ENCODE peak calls at places on chromosomes 4 and X, in five cellular contexts. One of them, this sample, is unnamed.

GRCh38 chrX:47145408-47146120 is 543 bp downstream of the RBM10 start:
- DNase-seq in Peyer's patch: peak
- DNase-seq in BJ: no peak
- DNase-seq in right lobe of liver: no peak
- DNase-seq in epithelial cell of proximal tubule: no peak
- DNase-seq in this sample: no peak

GRCh38 chr4:72846280-72847111 is 223.0 kb downstream of the COX18 start:
- DNase-seq in Peyer's patch: no peak
- DNase-seq in BJ: no peak
- DNase-seq in right lobe of liver: no peak
- DNase-seq in epithelial cell of proximal tubule: no peak
- DNase-seq in this sample: no peak

GRCh38 chr4:1172228-1172851 is at the start of gene SPON2:
- DNase-seq in Peyer's patch: no peak
- DNase-seq in BJ: no peak
- DNase-seq in right lobe of liver: peak
- DNase-seq in epithelial cell of proximal tubule: no peak
- DNase-seq in this sample: no peak

GRCh38 chrX:150690126-150690525 is 3.1 kb upstream of the MTMR1 start:
- DNase-seq in Peyer's patch: no peak
- DNase-seq in BJ: peak
- DNase-seq in right lobe of liver: no peak
- DNase-seq in epithelial cell of proximal tubule: no peak
- DNase-seq in this sample: no peak

GRCh38 chrX:54423161-54423888 is 16.9 kb upstream of the TSR2 start:
- DNase-seq in Peyer's patch: no peak
- DNase-seq in BJ: no peak
- DNase-seq in right lobe of liver: no peak
- DNase-seq in epithelial cell of proximal tubule: no peak
- DNase-seq in this sample: no peak

GRCh38 chrX:119734897-119735339 is 23.5 kb upstream of the SOWAHD start:
- DNase-seq in Peyer's patch: no peak
- DNase-seq in BJ: no peak
- DNase-seq in right lobe of liver: peak
- DNase-seq in epithelial cell of proximal tubule: no peak
- DNase-seq in this sample: no peak

GRCh38 chr4:152479428-152480026 is 56.4 kb downstream of the FBXW7 start:
- DNase-seq in Peyer's patch: no peak
- DNase-seq in BJ: no peak
- DNase-seq in right lobe of liver: no peak
- DNase-seq in epithelial cell of proximal tubule: no peak
- DNase-seq in this sample: no peak

GRCh38 chrX:71536285-71536684 is 3.4 kb downstream of the OGT start:
- DNase-seq in Peyer's patch: no peak
- DNase-seq in BJ: no peak
- DNase-seq in right lobe of liver: no peak
- DNase-seq in epithelial cell of proximal tubule: no peak
- DNase-seq in this sample: no peak

GRCh38 chr4:40923326-40924095 is 173.8 kb downstream of the NSUN7 start:
- DNase-seq in Peyer's patch: no peak
- DNase-seq in BJ: no peak
- DNase-seq in right lobe of liver: no peak
- DNase-seq in epithelial cell of proximal tubule: no peak
- DNase-seq in this sample: no peak

GRCh38 chrX:106780259-106780658 is 22.2 kb upstream of the TBC1D8B start:
- DNase-seq in Peyer's patch: no peak
- DNase-seq in BJ: no peak
- DNase-seq in right lobe of liver: no peak
- DNase-seq in epithelial cell of proximal tubule: peak
- DNase-seq in this sample: no peak

GRCh38 chrX:42697544-42697943 is 80.4 kb downstream of the PPP1R2C start:
- DNase-seq in Peyer's patch: no peak
- DNase-seq in BJ: no peak
- DNase-seq in right lobe of liver: no peak
- DNase-seq in epithelial cell of proximal tubule: no peak
- DNase-seq in this sample: no peak

GRCh38 chr4:120155287-120155686 is 88.6 kb upstream of the MAD2L1 start:
- DNase-seq in Peyer's patch: no peak
- DNase-seq in BJ: no peak
- DNase-seq in right lobe of liver: no peak
- DNase-seq in epithelial cell of proximal tubule: no peak
- DNase-seq in this sample: no peak

GRCh38 chrX:12118134-12118533 is 20.1 kb upstream of the FRMPD4 start:
- DNase-seq in Peyer's patch: no peak
- DNase-seq in BJ: peak
- DNase-seq in right lobe of liver: no peak
- DNase-seq in epithelial cell of proximal tubule: no peak
- DNase-seq in this sample: no peak

GRCh38 chr4:100633269-100633668 is 115.4 kb upstream of the EMCN start:
- DNase-seq in Peyer's patch: no peak
- DNase-seq in BJ: no peak
- DNase-seq in right lobe of liver: no peak
- DNase-seq in epithelial cell of proximal tubule: no peak
- DNase-seq in this sample: no peak

GRCh38 chr4:98780111-98780549 is 121.7 kb upstream of the TSPAN5 start:
- DNase-seq in Peyer's patch: no peak
- DNase-seq in BJ: no peak
- DNase-seq in right lobe of liver: no peak
- DNase-seq in epithelial cell of proximal tubule: no peak
- DNase-seq in this sample: no peak

GRCh38 chrX:140799216-140799615 is 89.7 kb downstream of the LINC00632 start:
- DNase-seq in Peyer's patch: no peak
- DNase-seq in BJ: no peak
- DNase-seq in right lobe of liver: no peak
- DNase-seq in epithelial cell of proximal tubule: no peak
- DNase-seq in this sample: no peak

GRCh38 chr4:2402053-2402452 is 16.4 kb downstream of the ZFYVE28 start:
- DNase-seq in Peyer's patch: no peak
- DNase-seq in BJ: no peak
- DNase-seq in right lobe of liver: peak
- DNase-seq in epithelial cell of proximal tubule: no peak
- DNase-seq in this sample: no peak

GRCh38 chr4:77156533-77156911 is 485 bp upstream of the CCNG2 start:
- DNase-seq in Peyer's patch: peak
- DNase-seq in BJ: peak
- DNase-seq in right lobe of liver: peak
- DNase-seq in epithelial cell of proximal tubule: peak
- DNase-seq in this sample: peak

DNA sequence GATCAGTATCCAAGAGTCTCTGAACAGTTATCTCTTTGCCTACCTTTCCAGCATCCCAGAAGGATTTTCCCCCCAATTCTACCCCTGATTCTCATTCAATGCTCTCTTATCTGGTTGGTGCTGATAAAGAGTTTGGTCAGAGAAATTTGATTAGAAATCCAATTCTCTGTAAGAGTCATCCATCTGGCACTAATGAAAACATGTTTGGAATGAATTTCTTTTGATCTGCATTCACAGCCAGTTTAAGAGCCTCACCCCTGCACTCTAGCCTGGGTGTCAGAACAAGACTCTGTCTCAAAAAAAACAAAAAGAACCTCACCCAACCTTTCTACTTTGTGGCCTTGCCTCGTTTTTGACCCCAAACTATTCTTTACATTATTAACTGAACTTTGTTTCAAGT is 122.1 kb downstream of the MANBA start:
- DNase-seq in Peyer's patch: no peak
- DNase-seq in BJ: no peak
- DNase-seq in right lobe of liver: no peak
- DNase-seq in epithelial cell of proximal tubule: no peak
- DNase-seq in this sample: no peak
- TF ChIP-seq CTCF in Peyer's patch: no peak
- TF ChIP-seq CTCF in BJ: no peak
- TF ChIP-seq CTCF in right lobe of liver: no peak
- TF ChIP-seq CTCF in epithelial cell of proximal tubule: no peak
- TF ChIP-seq CTCF in this sample: no peak

DNA sequence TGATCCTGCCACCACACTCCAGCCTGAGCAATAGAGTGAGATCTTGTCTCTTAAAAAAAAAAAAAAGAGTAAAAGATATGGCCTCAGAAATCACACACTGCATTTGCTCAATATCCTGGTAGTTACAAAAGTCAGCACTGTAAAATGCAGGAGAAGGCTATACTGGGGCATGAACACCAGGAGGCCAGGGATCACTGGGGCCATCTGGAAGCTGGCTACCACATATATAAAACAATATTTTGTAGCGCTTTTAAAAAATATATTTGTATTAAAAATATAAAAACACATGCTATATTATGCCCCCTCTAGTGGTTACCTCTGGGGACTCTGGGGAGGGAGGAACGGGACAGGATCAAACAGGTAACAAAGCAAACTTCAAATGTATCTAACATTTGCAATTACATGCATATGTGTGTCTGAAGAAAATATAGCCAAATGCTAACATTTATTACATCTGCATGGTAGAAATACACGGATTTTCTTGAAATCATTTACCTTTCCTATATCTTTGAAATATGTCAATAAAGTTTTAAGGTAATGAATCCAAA is 4.0 kb downstream of the C4orf46 start:
- DNase-seq in Peyer's patch: no peak
- DNase-seq in BJ: no peak
- DNase-seq in right lobe of liver: no peak
- DNase-seq in epithelial cell of proximal tubule: no peak
- DNase-seq in this sample: no peak
- TF ChIP-seq CTCF in Peyer's patch: peak
- TF ChIP-seq CTCF in BJ: peak
- TF ChIP-seq CTCF in right lobe of liver: peak
- TF ChIP-seq CTCF in epithelial cell of proximal tubule: peak
- TF ChIP-seq CTCF in this sample: peak

GRCh38 chr4:11954093-11954492 is 525.4 kb upstream of the HS3ST1 start:
- DNase-seq in Peyer's patch: no peak
- DNase-seq in BJ: no peak
- DNase-seq in right lobe of liver: no peak
- DNase-seq in epithelial cell of proximal tubule: peak
- DNase-seq in this sample: no peak
- TF ChIP-seq CTCF in Peyer's patch: peak
- TF ChIP-seq CTCF in BJ: no peak
- TF ChIP-seq CTCF in right lobe of liver: peak
- TF ChIP-seq CTCF in epithelial cell of proximal tubule: peak
- TF ChIP-seq CTCF in this sample: no peak

GRCh38 chrX:2500091-2500680 is 590 bp downstream of the DHRSX start:
- DNase-seq in Peyer's patch: peak
- DNase-seq in BJ: no peak
- DNase-seq in right lobe of liver: peak
- DNase-seq in epithelial cell of proximal tubule: peak
- DNase-seq in this sample: no peak
- TF ChIP-seq CTCF in Peyer's patch: peak
- TF ChIP-seq CTCF in BJ: peak
- TF ChIP-seq CTCF in right lobe of liver: peak
- TF ChIP-seq CTCF in epithelial cell of proximal tubule: peak
- TF ChIP-seq CTCF in this sample: no peak

GRCh38 chr4:23022032-23022431 is 329.3 kb downstream of the GBA3 start:
- DNase-seq in Peyer's patch: no peak
- DNase-seq in BJ: peak
- DNase-seq in right lobe of liver: no peak
- DNase-seq in epithelial cell of proximal tubule: peak
- DNase-seq in this sample: no peak
- TF ChIP-seq CTCF in Peyer's patch: no peak
- TF ChIP-seq CTCF in BJ: peak
- TF ChIP-seq CTCF in right lobe of liver: no peak
- TF ChIP-seq CTCF in epithelial cell of proximal tubule: no peak
- TF ChIP-seq CTCF in this sample: no peak

GRCh38 chr4:8342651-8343050 is 73.1 kb downstream of the HTRA3 start:
- DNase-seq in Peyer's patch: no peak
- DNase-seq in BJ: no peak
- DNase-seq in right lobe of liver: no peak
- DNase-seq in epithelial cell of proximal tubule: no peak
- DNase-seq in this sample: no peak
- TF ChIP-seq CTCF in Peyer's patch: no peak
- TF ChIP-seq CTCF in BJ: peak
- TF ChIP-seq CTCF in right lobe of liver: no peak
- TF ChIP-seq CTCF in epithelial cell of proximal tubule: no peak
- TF ChIP-seq CTCF in this sample: no peak

GRCh38 chr4:4852591-4853362 is 6.7 kb upstream of the MSX1 start:
- DNase-seq in Peyer's patch: no peak
- DNase-seq in BJ: no peak
- DNase-seq in right lobe of liver: no peak
- DNase-seq in epithelial cell of proximal tubule: no peak
- DNase-seq in this sample: no peak
- TF ChIP-seq CTCF in Peyer's patch: no peak
- TF ChIP-seq CTCF in BJ: peak
- TF ChIP-seq CTCF in right lobe of liver: no peak
- TF ChIP-seq CTCF in epithelial cell of proximal tubule: peak
- TF ChIP-seq CTCF in this sample: peak

This sample was measured in mesothelial cell of epicardium.